ENCODE peak calls at places on chromosomes 11 and 22, in six cellular contexts. P is A549, A is K562, O is GM12878, J is SK-N-SH, Y is HepG2. M is an unnamed sample.

GRCh38 chr11:18697581-18697980 is 998 bp upstream of the TMEM86A start:
- DNase-seq in A (no peak), O (no peak), J (no peak), Y (no peak), P (no peak), M (no peak)

GRCh38 chr11:102762414-102762813 is 18.0 kb downstream of the MMP10 start:
- DNase-seq in P (no peak), Y (no peak), J (no peak), A (no peak), O (no peak), M (peak; percentile 62)

GRCh38 chr11:112903310-112903709 is 57.9 kb upstream of the NCAM1 start:
- DNase-seq in A (no peak), O (no peak), Y (no peak), P (no peak), J (no peak), M (no peak)

GRCh38 chr22:37545703-37546435 is 14.4 kb upstream of the CDC42EP1 start:
- DNase-seq in Y (peak; percentile 91), J (no peak), A (peak; percentile 62), O (no peak), P (peak; percentile 87), M (peak; percentile 90)

GRCh38 chr11:114758627-114759026 is 80.3 kb downstream of the NXPE2 start:
- DNase-seq in A (no peak), O (no peak), P (no peak), Y (no peak), J (no peak), M (no peak)

GRCh38 chr22:19818264-19819208 is 36.1 kb downstream of the GNB1L start:
- DNase-seq in J (peak; percentile 30), A (no peak), O (no peak), P (no peak), Y (no peak), M (no peak)

GRCh38 chr11:75925785-75926164 is 110.8 kb downstream of the UVRAG start:
- DNase-seq in Y (no peak), A (no peak), O (no peak), J (no peak), P (no peak), M (peak; percentile 28)

GRCh38 chr11:116576523-116576922 is 196.3 kb downstream of the BUD13 start:
- DNase-seq in Y (peak; percentile 54), O (no peak), A (no peak), J (no peak), P (no peak), M (no peak)

GRCh38 chr11:116086426-116086825 is 582.2 kb upstream of the CADM1 start:
- DNase-seq in O (no peak), A (no peak), Y (no peak), P (no peak), J (no peak), M (no peak)

DNA sequence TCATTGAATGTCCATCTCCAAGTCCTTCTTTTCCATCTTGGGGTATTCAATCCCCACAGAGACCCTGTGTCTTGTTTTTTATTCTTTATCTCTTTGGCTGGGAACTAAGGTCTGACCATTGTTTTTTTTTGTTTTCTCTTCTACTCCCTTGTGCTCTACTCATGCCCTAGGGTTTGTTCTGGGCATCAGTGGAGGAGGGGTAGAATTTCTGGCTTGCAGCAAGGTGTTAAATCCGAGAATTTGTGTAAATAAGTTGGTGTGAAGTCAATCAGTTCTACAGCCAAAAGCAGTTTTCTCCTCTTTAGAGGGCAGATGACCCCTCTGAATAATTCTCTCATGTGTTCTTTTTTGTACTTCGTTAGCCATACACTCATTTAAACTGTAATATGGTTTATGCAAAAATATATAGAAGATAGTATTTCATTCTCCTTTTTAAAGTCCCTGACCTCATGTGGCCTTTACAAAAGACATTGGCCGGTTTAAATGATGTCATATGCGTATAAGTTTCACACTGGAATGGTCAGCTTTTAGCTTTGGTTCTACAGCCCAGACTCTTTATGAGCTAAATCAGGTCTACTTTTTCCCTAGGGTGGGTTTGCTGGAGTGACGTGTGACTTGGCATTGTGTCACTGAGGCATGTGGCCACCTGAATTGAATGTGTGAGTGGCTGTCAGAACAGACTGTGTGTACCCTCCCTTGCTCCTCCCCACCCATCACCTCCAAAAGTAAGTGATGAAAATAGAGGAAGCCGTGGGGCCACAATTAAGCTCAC is 10.9 kb downstream of the CECR2 start:
- DNase-seq in A (no peak), O (no peak), P (no peak), Y (no peak), J (no peak), M (no peak)
- H3K4me2 ChIP-seq in A (no peak overlapping the region), O (no peak overlapping the region), P (no peak overlapping the region), Y (no peak overlapping the region), J (no peak overlapping the region), M (no peak overlapping the region)

GRCh38 chr22:42909363-42910058 is 52.4 kb upstream of the ARFGAP3 start:
- DNase-seq in Y (no peak), P (no peak), J (no peak), A (no peak), O (no peak), M (no peak)
- TF ChIP-seq SMC3 in Y (no peak), P (no peak), J (no peak), A (no peak), O (no peak), M (no peak)

DNA sequence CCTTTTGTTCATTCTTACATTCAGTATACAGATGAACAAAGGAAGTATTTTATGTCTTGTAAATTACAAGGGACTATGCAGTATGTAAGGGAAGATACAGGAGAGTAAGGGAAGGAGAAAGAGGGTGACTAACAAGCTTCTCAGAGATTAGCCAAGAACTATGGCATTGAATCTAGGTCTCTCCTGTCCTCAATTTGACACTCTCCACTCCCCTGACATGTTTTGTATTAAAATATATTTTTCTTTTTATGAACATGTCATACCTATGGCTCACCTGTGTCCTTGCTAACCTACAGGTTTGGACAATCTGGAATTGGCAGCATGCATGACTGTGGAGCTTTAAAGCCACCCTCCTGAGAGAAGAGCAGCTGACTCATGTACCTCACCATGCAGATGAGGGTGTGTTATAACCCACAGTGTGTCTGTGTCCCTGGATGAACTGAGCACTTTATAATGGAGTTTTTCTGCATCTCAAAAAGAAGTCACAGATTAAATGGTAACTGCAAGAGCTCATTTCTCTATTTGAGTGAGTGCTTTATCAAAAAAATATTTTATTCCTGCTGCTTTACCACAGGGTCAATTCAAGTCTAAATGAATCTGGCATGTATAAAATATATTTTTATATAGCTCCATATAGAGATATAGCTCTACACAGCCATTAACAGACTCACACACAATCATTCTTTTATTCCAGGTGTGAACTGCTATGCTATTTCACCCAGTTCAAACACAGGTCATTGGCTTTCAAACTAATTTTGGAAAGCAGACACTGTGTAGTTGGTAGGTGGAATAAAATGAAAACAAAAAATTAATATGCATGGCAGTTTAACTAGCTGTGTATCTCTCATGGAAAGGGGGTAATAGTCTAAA is 63.3 kb downstream of the MAML2 start:
- DNase-seq in Y (no peak), O (no peak), P (no peak), J (no peak), A (no peak), M (peak; percentile 67)
- H3K4me3 ChIP-seq in Y (no peak overlapping the region), O (no peak overlapping the region), P (no peak overlapping the region), J (peak overlapping the region; percentile 5), A (no peak overlapping the region), M (no peak overlapping the region)

GRCh38 chr11:79083346-79083745 is 357.5 kb downstream of the TENM4 start:
- DNase-seq in Y (no peak), P (no peak), O (no peak), A (no peak), J (no peak), M (peak; percentile 26)

GRCh38 chr11:79084382-79084781 is 356.4 kb downstream of the TENM4 start:
- DNase-seq in O (no peak), P (no peak), J (no peak), A (no peak), Y (no peak), M (no peak)

GRCh38 chr11:79082280-79082679 is 358.6 kb downstream of the TENM4 start:
- DNase-seq in Y (no peak), O (no peak), A (no peak), P (no peak), J (no peak), M (no peak)

GRCh38 chr11:79081441-79082124 is 359.2 kb downstream of the TENM4 start:
- DNase-seq in O (no peak), J (no peak), A (no peak), P (no peak), Y (no peak), M (peak; percentile 76)

GRCh38 chr11:79082920-79083319 is 357.9 kb downstream of the TENM4 start:
- DNase-seq in J (no peak), P (no peak), A (no peak), Y (no peak), O (no peak), M (no peak)
- H3K4me2 ChIP-seq in J (no peak overlapping the region), P (no peak overlapping the region), A (no peak overlapping the region), Y (no peak overlapping the region), O (no peak overlapping the region), M (no peak overlapping the region)

DNA sequence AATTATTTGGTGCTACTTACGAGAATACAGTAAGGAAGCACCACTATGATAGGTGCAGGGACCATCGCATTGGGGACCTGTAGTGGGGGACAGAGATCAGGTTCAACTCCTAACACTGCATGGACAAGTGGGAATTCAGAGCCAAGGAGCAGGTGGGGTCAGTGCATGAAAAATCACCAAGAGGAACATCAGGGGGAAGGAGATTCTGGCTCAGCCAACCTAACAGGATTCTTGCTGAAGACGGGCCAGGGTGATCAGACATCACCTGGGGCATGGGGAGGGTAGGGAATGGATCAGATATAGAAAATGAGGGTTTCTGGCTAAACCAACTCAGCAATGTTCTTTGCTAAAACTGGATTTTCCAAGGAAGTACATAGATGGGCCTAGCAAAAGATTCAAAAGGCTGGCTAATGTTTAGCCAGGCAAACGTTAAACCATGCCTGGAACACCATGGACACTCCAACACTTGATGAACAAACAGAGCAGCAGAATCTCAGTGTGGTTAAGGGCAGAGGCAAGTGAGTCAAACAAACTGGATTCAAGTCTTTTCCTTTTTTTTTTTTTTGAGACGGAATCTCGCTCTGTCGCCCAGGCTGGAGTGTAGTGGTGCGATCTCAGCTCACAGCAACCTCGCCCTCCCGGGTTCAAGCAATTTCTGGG is 70.0 kb downstream of the MICAL3 start:
- DNase-seq in A (no peak), P (peak; percentile 52), Y (peak; percentile 81), J (no peak), O (no peak), M (no peak)
- TF ChIP-seq SMC3 in A (no peak), P (no peak), Y (no peak), J (no peak), O (no peak), M (no peak)